ENCODE peak calls at places on chromosomes 2 and 18, in nine cellular contexts. K is Panc1, I is SK-N-SH, V is K562, G is stomach, E is spleen, T is prostate gland, P is sigmoid colon, S is HCT116. O is an unnamed sample.
A peak's percentile ranks its signal among the peaks of the same experiment; 100 is the strongest.

GRCh38 chr2:15714609-15715008 is 122.9 kb downstream of the DDX1 start:
- DNase-seq in T (no peak), V (no peak), E (no peak), P (no peak), S (no peak), G (no peak), K (no peak), I (no peak), O (no peak)

GRCh38 chr2:1811258-1811970 is 67.1 kb upstream of the PXDN start:
- DNase-seq in S (no peak), P (no peak), E (peak; percentile 61), G (no peak), V (no peak), K (no peak), I (no peak), T (no peak), O (no peak)

GRCh38 chr2:183035954-183036669 is 2.1 kb downstream of the NCKAP1 start:
- DNase-seq in S (no peak), I (no peak), V (peak; percentile 32), G (no peak), E (no peak), K (no peak), P (no peak), T (no peak), O (no peak)

GRCh38 chr18:39653221-39653620 is 2087.6 kb upstream of the CELF4 start:
- DNase-seq in S (no peak), K (no peak), E (no peak), P (no peak), V (no peak), T (no peak), I (no peak), G (no peak), O (no peak)

GRCh38 chr2:176395273-176395854 is 126.1 kb downstream of the MTX2 start:
- DNase-seq in I (no peak), S (no peak), K (peak; percentile 36), E (no peak), V (no peak), P (no peak), G (no peak), T (no peak), O (no peak)

GRCh38 chr18:67916142-67916541 is 399.6 kb upstream of the DSEL start:
- DNase-seq in S (no peak), V (no peak), K (no peak), I (no peak), P (no peak), T (no peak), E (no peak), G (no peak), O (no peak)

GRCh38 chr18:55322176-55322735 is 265.7 kb downstream of the TCF4 start:
- DNase-seq in V (no peak), K (no peak), G (peak; percentile 49), S (no peak), E (peak; percentile 93), I (peak; percentile 77), T (peak; percentile 71), P (peak; percentile 96), O (peak; percentile 62)

GRCh38 chr2:43169987-43170732 is 56.2 kb downstream of the ZFP36L2 start:
- DNase-seq in S (no peak), G (peak; percentile 65), I (peak; percentile 69), K (no peak), E (peak; percentile 90), T (no peak), P (no peak), V (peak; percentile 81), O (no peak)

GRCh38 chr18:12838178-12838634 is 45.8 kb downstream of the PTPN2 start:
- DNase-seq in S (no peak), K (no peak), P (peak; percentile 70), I (peak; percentile 22), V (no peak), G (peak; percentile 60), E (no peak), T (peak; percentile 68), O (no peak)

GRCh38 chr18:12837747-12838146 is 46.3 kb downstream of the PTPN2 start:
- DNase-seq in P (no peak), E (no peak), G (no peak), S (no peak), V (no peak), T (no peak), K (no peak), I (no peak), O (no peak)

GRCh38 chr18:12840382-12840781 is 43.7 kb downstream of the PTPN2 start:
- DNase-seq in G (no peak), E (no peak), V (no peak), K (no peak), I (no peak), T (no peak), P (no peak), S (no peak), O (no peak)

GRCh38 chr18:12839526-12840196 is 44.4 kb downstream of the PTPN2 start:
- DNase-seq in S (no peak), I (no peak), K (no peak), E (no peak), T (no peak), P (no peak), G (no peak), V (no peak), O (no peak)

DNA sequence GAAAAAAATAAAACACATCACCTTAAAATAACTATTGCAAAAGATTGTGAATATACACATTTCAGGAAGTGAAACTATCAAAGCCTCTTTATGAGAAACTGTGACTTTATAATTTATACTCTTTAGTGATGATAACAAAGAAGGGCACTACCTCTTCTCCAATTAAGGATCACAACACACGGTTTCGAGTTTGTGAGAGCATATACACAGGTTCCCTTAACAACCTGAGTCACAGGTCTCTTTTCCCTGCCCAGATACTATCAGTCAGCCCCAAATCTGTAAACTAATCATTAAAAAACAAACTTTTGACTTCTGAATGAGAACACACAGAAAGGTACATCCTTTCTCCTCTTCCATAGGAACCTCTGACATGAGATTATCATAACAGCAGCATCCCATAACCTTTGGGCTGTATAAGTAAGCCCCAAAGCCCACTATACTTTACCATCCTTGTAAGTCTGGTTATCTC is 44.9 kb downstream of the PTPN2 start:
- DNase-seq in V (no peak), S (no peak), K (no peak), E (no peak), T (no peak), G (no peak), I (no peak), P (no peak), O (no peak)
- H3K27ac ChIP-seq in V (peak overlapping the region; percentile 9), S (no peak overlapping the region), K (peak overlapping the region; percentile 34), E (peak overlapping the region; percentile 53), T (peak overlapping the region; percentile 30), G (peak overlapping the region; percentile 73), I (no peak overlapping the region), P (peak overlapping the region; percentile 55), O (peak overlapping the region; percentile 69)

GRCh38 chr2:115115135-115115534 is 672.7 kb downstream of the DPP10 start:
- DNase-seq in E (no peak), S (no peak), I (no peak), K (no peak), T (no peak), G (no peak), P (no peak), V (no peak), O (no peak)

GRCh38 chr2:115122701-115123100 is 680.3 kb downstream of the DPP10 start:
- DNase-seq in K (no peak), E (no peak), V (no peak), P (no peak), S (no peak), G (no peak), T (no peak), I (no peak), O (no peak)

GRCh38 chr2:115119086-115119485 is 676.6 kb downstream of the DPP10 start:
- DNase-seq in P (no peak), V (no peak), G (no peak), T (no peak), I (no peak), E (no peak), S (no peak), K (no peak), O (no peak)

GRCh38 chr2:115118306-115118705 is 675.9 kb downstream of the DPP10 start:
- DNase-seq in E (no peak), K (no peak), P (no peak), V (no peak), S (no peak), T (no peak), G (no peak), I (no peak), O (no peak)
- H3K9me3 ChIP-seq in E (no peaks in the 10 kb centered on the region), K (no peaks in the 10 kb centered on the region), P (no peaks in the 10 kb centered on the region), V (no peaks in the 10 kb centered on the region), S (peaks cover 11% of the 10 kb centered on the region), T (no peaks in the 10 kb centered on the region), G (peaks cover 4% of the 10 kb centered on the region), I (no peaks in the 10 kb centered on the region), O (no peaks in the 10 kb centered on the region)

GRCh38 chr18:23238152-23238531 is 102.9 kb downstream of the CABLES1 start:
- DNase-seq in E (no peak), P (peak; percentile 79), T (peak; percentile 49), V (no peak), G (peak; percentile 65), S (no peak), K (no peak), I (no peak), O (no peak)

GRCh38 chr18:23239350-23239692 is 104.0 kb downstream of the CABLES1 start:
- DNase-seq in S (no peak), E (no peak), K (no peak), I (no peak), P (no peak), T (no peak), V (no peak), G (no peak), O (no peak)

GRCh38 chr18:23238651-23239349 is 103.5 kb downstream of the CABLES1 start:
- DNase-seq in E (no peak), V (no peak), S (no peak), G (no peak), I (no peak), P (no peak), K (no peak), T (no peak), O (peak; percentile 56)

GRCh38 chr18:23236876-23237468 is 101.7 kb downstream of the CABLES1 start:
- DNase-seq in E (peak; percentile 70), P (no peak), G (no peak), I (no peak), V (no peak), S (no peak), K (no peak), T (no peak), O (no peak)

DNA sequence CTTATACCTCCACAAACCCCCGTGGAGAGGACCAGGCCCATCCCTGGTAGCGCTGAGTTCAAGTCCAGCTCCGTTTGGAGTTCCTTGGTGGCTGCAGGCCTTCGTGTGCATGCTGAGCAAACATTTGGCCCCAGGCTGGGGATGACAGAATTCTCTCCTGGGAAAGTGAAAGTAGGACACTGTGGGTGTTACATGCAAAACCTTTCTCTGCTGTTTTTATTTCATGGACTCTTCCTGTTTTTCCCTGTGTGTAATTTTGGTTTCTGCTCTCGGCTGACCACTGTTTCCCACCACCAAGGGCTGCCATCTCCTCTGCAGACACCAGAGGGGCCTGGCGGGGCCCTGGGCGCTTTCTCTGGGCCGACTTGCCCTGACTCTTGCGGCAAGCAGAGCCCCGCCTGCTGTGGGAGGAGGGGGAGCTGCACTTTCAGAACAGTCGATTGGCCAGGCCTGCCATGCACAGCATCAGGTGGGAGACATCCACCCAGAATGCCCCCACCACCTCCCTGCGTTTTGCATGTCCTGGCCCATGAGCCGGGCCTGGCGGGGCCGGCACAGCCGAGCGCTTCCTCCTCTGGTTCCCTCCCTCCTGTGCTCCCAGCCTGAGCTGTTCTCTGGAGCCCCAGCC is 102.4 kb downstream of the CABLES1 start:
- DNase-seq in G (peak; percentile 57), S (no peak), P (peak; percentile 85), V (no peak), E (peak; percentile 86), K (no peak), T (peak; percentile 12), I (no peak), O (peak; percentile 60)
- TF ChIP-seq POLR2AphosphoS5 in G (peak; percentile 16), S (no peak), P (peak; percentile 13), V (no peak), E (peak; percentile 58), K (no peak), T (no peak), I (no peak), O (no peak)

GRCh38 chr2:226649201-226649600 is 150.4 kb downstream of the IRS1 start:
- DNase-seq in K (no peak), V (no peak), I (no peak), E (no peak), S (no peak), T (no peak), P (no peak), G (no peak), O (no peak)
- H3K27ac ChIP-seq in K (peak overlapping the region; percentile 73), V (no peak overlapping the region), I (no peak overlapping the region), E (no peak overlapping the region), S (peak overlapping the region; percentile 98), T (peak overlapping the region; percentile 68), P (peak overlapping the region; percentile 79), G (peak overlapping the region; percentile 74), O (peak overlapping the region; percentile 86)

O was measured in breast epithelium.